ENCODE peak calls at places on chromosomes 1 and 21, in ten cellular contexts. D, N, A, B, F, Z, S, T, G and J are unnamed samples.

GRCh38 chr21:46661211-46661625 is 25.7 kb downstream of the PRMT2 start:
- DNase-seq in T (no peak), F (peak), D (no peak), S (peak), Z (peak), A (peak), N (peak), B (peak), G (no peak), J (peak)

GRCh38 chr21:43976661-43977060 is 35.4 kb upstream of the TRAPPC10 start:
- DNase-seq in S (no peak), G (no peak), F (no peak), A (no peak), B (no peak), Z (no peak), T (no peak), N (no peak), D (no peak), J (no peak)

GRCh38 chr1:54825696-54826095 is 24.6 kb upstream of the TTC22 start:
- DNase-seq in N (no peak), A (no peak), F (no peak), B (no peak), Z (no peak), S (no peak), D (no peak), T (no peak), G (no peak), J (no peak)

GRCh38 chr1:231059566-231060193 is 19.6 kb upstream of the FAM89A start:
- DNase-seq in B (peak), G (no peak), F (no peak), N (no peak), A (no peak), T (no peak), S (no peak), D (no peak), Z (no peak), J (no peak)

GRCh38 chr1:163410073-163410522 is 88.3 kb downstream of the NUF2 start:
- DNase-seq in Z (no peak), F (peak), N (peak), S (no peak), B (peak), G (peak), A (peak), D (peak), T (peak), J (peak)

GRCh38 chr1:8317647-8318360 is at the start of gene SLC45A1:
- DNase-seq in A (peak), N (peak), D (no peak), G (no peak), F (peak), S (peak), T (peak), B (peak), Z (no peak), J (peak)

GRCh38 chr1:55937840-55938375 is 641.5 kb downstream of the PLPP3 start:
- DNase-seq in N (no peak), B (no peak), D (no peak), T (no peak), Z (no peak), F (no peak), A (no peak), G (no peak), S (peak), J (no peak)

GRCh38 chr1:40258445-40258769 is 371 bp downstream of the ZMPSTE24 start:
- DNase-seq in T (no peak), S (no peak), B (peak), A (no peak), Z (no peak), G (no peak), N (peak), D (peak), F (no peak), J (no peak)

GRCh38 chr1:225848044-225848955 is 33.9 kb downstream of the TMEM63A start:
- DNase-seq in S (peak), N (no peak), Z (no peak), A (peak), T (peak), F (no peak), B (no peak), D (no peak), G (peak), J (peak)

GRCh38 chr1:7285856-7286454 is 485.1 kb upstream of the VAMP3 start:
- DNase-seq in N (no peak), D (no peak), G (no peak), F (no peak), T (no peak), B (no peak), Z (no peak), S (no peak), A (no peak), J (no peak)

GRCh38 chr1:33094971-33095604 is 14.1 kb downstream of the AZIN2 start:
- DNase-seq in A (peak), F (peak), T (peak), S (peak), G (no peak), Z (peak), D (peak), B (peak), N (peak), J (no peak)

DNA sequence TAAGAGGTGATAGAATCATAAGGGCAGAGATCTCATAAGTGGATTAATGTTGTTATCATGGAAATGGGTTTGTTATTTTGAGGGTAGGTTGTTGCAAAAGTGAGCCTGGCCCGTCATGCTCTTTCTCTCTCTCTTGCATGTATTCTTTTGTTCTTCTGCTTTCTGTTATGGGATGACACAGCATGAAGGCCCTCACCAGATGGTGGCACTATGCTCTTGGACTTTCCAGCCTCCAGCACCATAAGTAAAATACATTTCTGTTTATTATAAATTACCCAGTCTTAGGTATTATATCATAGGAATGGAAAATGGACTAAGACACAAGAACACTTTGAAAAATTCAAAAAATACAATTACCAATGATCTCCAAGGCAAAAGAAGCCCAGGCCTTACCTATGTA is 676.1 kb downstream of the PTPRU start:
- DNase-seq in S (no peak), G (peak), D (peak), Z (peak), N (no peak), B (peak), A (no peak), F (no peak), T (no peak), J (peak)
- TF ChIP-seq CTCF in S (no peak), G (peak), D (peak), Z (peak), N (no peak), B (peak), A (no peak), F (peak), T (peak), J (no peak)

DNA sequence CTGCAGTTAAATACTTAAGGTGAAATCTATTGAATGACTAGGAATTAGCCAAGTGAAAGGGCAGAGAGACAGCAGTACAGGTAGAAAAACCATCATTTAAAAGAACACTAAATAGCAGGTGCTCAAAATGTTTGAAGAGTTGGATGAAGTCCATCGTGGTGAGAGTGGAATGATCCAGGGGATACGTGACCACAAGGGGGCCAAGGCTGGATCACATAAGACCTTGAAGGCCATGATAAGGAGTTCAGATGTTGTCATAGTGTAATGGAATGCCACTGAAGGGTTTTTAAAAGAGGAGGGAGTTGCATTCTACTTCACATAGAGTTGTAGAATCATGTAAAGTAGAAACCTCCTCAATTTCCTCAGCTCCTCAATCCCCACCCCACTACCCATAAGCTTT is 34.8 kb upstream of the HOOK1 start:
- DNase-seq in S (no peak), B (no peak), N (peak), T (no peak), F (no peak), A (no peak), Z (no peak), D (peak), G (no peak), J (no peak)
- TF ChIP-seq CTCF in S (no peak), B (no peak), N (peak), T (peak), F (peak), A (no peak), Z (no peak), D (peak), G (peak), J (no peak)

GRCh38 chr1:180597520-180597919 is 34.3 kb upstream of the XPR1 start:
- DNase-seq in F (no peak), T (no peak), B (no peak), D (no peak), G (no peak), S (no peak), N (no peak), A (no peak), Z (no peak), J (no peak)

GRCh38 chr1:180598333-180598979 is 33.4 kb upstream of the XPR1 start:
- DNase-seq in A (no peak), F (no peak), S (no peak), D (peak), G (no peak), B (peak), T (no peak), N (peak), Z (no peak), J (no peak)

GRCh38 chr1:180601512-180601911 is 30.3 kb upstream of the XPR1 start:
- DNase-seq in Z (no peak), N (no peak), T (no peak), D (no peak), S (no peak), A (no peak), B (no peak), F (no peak), G (no peak), J (no peak)

GRCh38 chr1:180603223-180603849 is 28.5 kb upstream of the XPR1 start:
- DNase-seq in B (no peak), D (no peak), F (no peak), T (peak), S (no peak), A (no peak), N (no peak), G (no peak), Z (no peak), J (no peak)

GRCh38 chr1:180600301-180600700 is 31.5 kb upstream of the XPR1 start:
- DNase-seq in B (no peak), Z (no peak), D (no peak), A (no peak), G (no peak), T (no peak), F (no peak), N (no peak), S (no peak), J (no peak)
- TF ChIP-seq CTCF in B (no peak), Z (no peak), D (no peak), A (no peak), G (no peak), T (no peak), F (no peak), N (no peak), S (no peak), J (no peak)

GRCh38 chr1:245926888-245927287 is 580.2 kb downstream of the SMYD3 start:
- DNase-seq in Z (no peak), F (no peak), B (no peak), A (no peak), G (no peak), S (no peak), T (no peak), D (no peak), N (no peak), J (no peak)

GRCh38 chr1:245921417-245921816 is 585.7 kb downstream of the SMYD3 start:
- DNase-seq in T (no peak), F (no peak), A (no peak), G (no peak), S (no peak), D (no peak), N (no peak), B (no peak), Z (no peak), J (no peak)

GRCh38 chr1:245917403-245917802 is 589.7 kb downstream of the SMYD3 start:
- DNase-seq in Z (no peak), D (no peak), N (no peak), B (no peak), S (no peak), A (no peak), T (no peak), G (no peak), F (no peak), J (no peak)

DNA sequence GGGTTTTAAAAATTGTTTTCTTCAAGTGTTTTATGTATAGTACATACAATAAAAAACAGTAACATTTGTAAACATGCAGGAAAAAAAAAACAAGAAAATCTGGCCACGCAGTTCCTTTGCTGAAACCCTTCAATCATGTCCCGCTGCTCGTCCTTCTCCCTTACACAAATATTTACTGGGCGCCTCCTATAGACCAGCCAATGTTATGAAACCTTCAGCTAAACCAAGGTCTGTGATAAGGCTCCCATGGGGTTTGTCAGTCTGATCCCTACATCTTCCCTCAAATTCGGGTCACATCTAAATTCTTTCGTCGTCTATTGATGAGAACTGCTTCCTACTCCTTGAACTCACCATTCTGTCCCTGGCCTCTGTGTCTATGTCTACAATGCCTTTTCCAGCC is 583.9 kb downstream of the SMYD3 start:
- DNase-seq in D (peak), S (no peak), N (no peak), Z (no peak), F (no peak), B (no peak), A (no peak), G (no peak), T (peak), J (no peak)
- TF ChIP-seq CTCF in D (peak), S (no peak), N (peak), Z (no peak), F (no peak), B (no peak), A (no peak), G (no peak), T (peak), J (no peak)

DNA sequence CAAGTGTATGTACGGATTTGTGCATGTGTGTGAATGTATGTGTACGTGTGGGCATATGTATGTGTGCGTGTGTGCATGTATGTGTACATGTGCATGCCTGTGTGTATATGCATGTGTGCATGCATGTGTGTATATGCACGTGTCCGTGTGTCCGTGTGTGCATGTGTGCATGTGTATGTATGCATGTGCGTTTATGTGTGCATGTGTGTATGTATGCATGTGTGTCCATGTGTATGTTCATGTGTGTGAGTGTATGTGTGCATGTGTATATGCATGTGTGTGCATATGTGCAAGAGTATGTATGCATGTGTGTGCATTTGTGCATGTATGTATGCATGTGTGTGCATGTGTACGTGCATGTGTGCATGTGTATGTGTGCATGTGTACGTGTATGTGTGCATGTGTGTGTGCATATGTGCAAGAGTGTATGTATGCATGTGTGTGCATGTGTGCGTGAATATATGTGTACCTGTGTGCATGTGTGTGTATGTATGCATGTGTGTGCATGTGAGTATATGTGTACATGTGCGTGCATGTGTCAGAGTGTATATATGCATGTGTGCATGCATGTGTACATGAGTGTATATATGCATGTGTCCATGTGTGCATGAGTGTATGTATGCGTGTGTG is 15.6 kb downstream of the EPHA8 start:
- DNase-seq in B (no peak), F (no peak), D (no peak), G (no peak), A (no peak), N (no peak), T (no peak), Z (no peak), S (no peak), J (no peak)
- TF ChIP-seq CTCF in B (no peak), F (no peak), D (no peak), G (no peak), A (no peak), N (no peak), T (no peak), Z (no peak), S (no peak), J (no peak)